ENCODE peak calls at places on chromosomes 13 and 19, in eight cellular contexts. Y is AG10803; H is Calu3; V is T follicular helper cell; C is upper lobe of right lung; F is HEK293T; B is epithelial cell of esophagus; D is activated CD8-positive, alpha-beta T cell treated with anti-CD3 and anti-CD28 coated beads for 36 hours. P is an unnamed sample.

GRCh38 chr13:62040806-62041205 is 625.2 kb upstream of the PCDH20 start:
- DNase-seq in F (no peak), Y (no peak), C (no peak), B (no peak), V (no peak), H (no peak), D (no peak), P (no peak)

GRCh38 chr13:41652735-41653361 is 195.5 kb downstream of the RGCC start:
- DNase-seq in B (peak), C (no peak), V (peak), Y (peak), D (peak), H (peak), F (no peak), P (no peak)

GRCh38 chr13:41577437-41577836 is 120.1 kb downstream of the RGCC start:
- DNase-seq in H (no peak), B (peak), V (no peak), C (no peak), Y (peak), D (no peak), F (no peak), P (no peak)

GRCh38 chr19:3693030-3693925 is 7.0 kb downstream of the PIP5K1C start:
- DNase-seq in Y (no peak), B (no peak), C (no peak), F (no peak), H (no peak), D (no peak), V (no peak), P (no peak)

GRCh38 chr19:49106648-49107135 is 7.5 kb upstream of the LIN7B start:
- DNase-seq in F (no peak), V (peak), Y (peak), D (peak), C (peak), H (peak), B (peak), P (no peak)

GRCh38 chr13:101977475-101977874 is 424.4 kb downstream of the FGF14 start:
- DNase-seq in B (no peak), H (no peak), Y (no peak), V (no peak), F (no peak), D (no peak), C (no peak), P (no peak)

GRCh38 chr13:20702945-20703784 is at the start of gene IL17D:
- DNase-seq in B (no peak), H (peak), V (no peak), C (peak), Y (no peak), F (peak), D (peak), P (no peak)

GRCh38 chr13:95498886-95499285 is 53.6 kb upstream of the CLDN10 start:
- DNase-seq in V (no peak), F (no peak), B (no peak), Y (no peak), D (no peak), H (no peak), C (no peak), P (no peak)

GRCh38 chr19:3285647-3286176 is 61.3 kb downstream of the CELF5 start:
- DNase-seq in F (no peak), H (no peak), D (peak), B (no peak), C (peak), V (peak), Y (no peak), P (peak)

GRCh38 chr13:48266967-48267639 is 34.1 kb downstream of the ITM2B start:
- DNase-seq in Y (no peak), H (no peak), F (no peak), B (peak), C (no peak), D (no peak), V (no peak), P (no peak)

GRCh38 chr19:10288662-10289166 is 1.0 kb upstream of the ICAM5 start:
- DNase-seq in C (peak), D (peak), H (peak), F (no peak), V (no peak), B (peak), Y (no peak), P (no peak)

GRCh38 chr19:50313812-50314536 is 15.2 kb downstream of the KCNC3 start:
- DNase-seq in D (no peak), V (no peak), F (no peak), H (no peak), B (no peak), Y (no peak), C (no peak), P (no peak)

GRCh38 chr13:112850273-112850672 is 118.7 kb upstream of the MCF2L start:
- DNase-seq in F (no peak), C (no peak), D (no peak), H (no peak), B (no peak), Y (no peak), V (no peak), P (no peak)

GRCh38 chr19:31554360-31554759 is 205.1 kb upstream of the TSHZ3 start:
- DNase-seq in D (no peak), V (no peak), B (no peak), Y (no peak), C (no peak), H (no peak), F (no peak), P (no peak)

GRCh38 chr19:49847731-49848696 is 2.9 kb upstream of the PTOV1 start:
- DNase-seq in D (peak), B (peak), H (peak), C (no peak), V (no peak), Y (peak), F (no peak), P (no peak)

GRCh38 chr13:45362939-45363338 is 22.0 kb upstream of the TPT1 start:
- DNase-seq in B (no peak), C (no peak), H (no peak), D (peak), Y (no peak), V (no peak), F (peak), P (peak)

GRCh38 chr19:53865918-53866696 is 1.6 kb upstream of the MYADM start:
- DNase-seq in B (peak), H (peak), Y (peak), V (peak), D (peak), F (no peak), C (peak), P (no peak)

GRCh38 chr19:5150331-5150901 is 181.5 kb downstream of the KDM4B start:
- DNase-seq in F (no peak), Y (no peak), V (no peak), B (no peak), C (peak), D (no peak), H (no peak), P (no peak)

GRCh38 chr13:102848956-102849355 is 3.1 kb downstream of the ERCC5 start:
- DNase-seq in H (no peak), D (no peak), V (no peak), C (no peak), B (no peak), F (no peak), Y (peak), P (no peak)

GRCh38 chr13:42836930-42837329 is 55.5 kb downstream of the FAM216B start:
- DNase-seq in F (peak), B (peak), D (no peak), H (peak), C (no peak), Y (peak), V (no peak), P (no peak)

GRCh38 chr13:75129331-75129730 is 352.6 kb downstream of the TBC1D4 start:
- DNase-seq in V (no peak), F (no peak), H (no peak), C (no peak), D (no peak), B (no peak), Y (peak), P (no peak)